ENCODE peak calls at places on chromosomes 16 and 17, in four cellular contexts. One of them, this sample, is unnamed.

GRCh38 chr17:57315061-57315851 is 58.9 kb downstream of the MSI2 start:
- DNase-seq in brain microvascular endothelial cell: no peak
- DNase-seq in mucosa of descending colon: no peak
- DNase-seq in psoas muscle: no peak
- DNase-seq in this sample: no peak

GRCh38 chr16:85422124-85422373 is 191.1 kb upstream of the GSE1 start:
- DNase-seq in brain microvascular endothelial cell: no peak
- DNase-seq in mucosa of descending colon: no peak
- DNase-seq in psoas muscle: no peak
- DNase-seq in this sample: no peak

GRCh38 chr16:2736476-2737237 is 15.8 kb upstream of the SRRM2 start:
- DNase-seq in brain microvascular endothelial cell: no peak
- DNase-seq in mucosa of descending colon: no peak
- DNase-seq in psoas muscle: no peak
- DNase-seq in this sample: no peak

GRCh38 chr16:360698-361336 is 8.3 kb upstream of the AXIN1 start:
- DNase-seq in brain microvascular endothelial cell: no peak
- DNase-seq in mucosa of descending colon: no peak
- DNase-seq in psoas muscle: peak; percentile 7
- DNase-seq in this sample: no peak

GRCh38 chr17:40485851-40486512 is 15.4 kb downstream of the TNS4 start:
- DNase-seq in brain microvascular endothelial cell: peak; percentile 99
- DNase-seq in mucosa of descending colon: no peak
- DNase-seq in psoas muscle: peak; percentile 42
- DNase-seq in this sample: peak; percentile 97

GRCh38 chr17:68054296-68054900 is 18.9 kb downstream of the KPNA2 start:
- DNase-seq in brain microvascular endothelial cell: peak; percentile 45
- DNase-seq in mucosa of descending colon: no peak
- DNase-seq in psoas muscle: no peak
- DNase-seq in this sample: peak; percentile 55

GRCh38 chr16:878071-878784 is 77.7 kb upstream of the GNG13 start:
- DNase-seq in brain microvascular endothelial cell: no peak
- DNase-seq in mucosa of descending colon: no peak
- DNase-seq in psoas muscle: peak; percentile 5
- DNase-seq in this sample: no peak

GRCh38 chr16:4944333-4945281 is 7.7 kb upstream of the PPL start:
- DNase-seq in brain microvascular endothelial cell: peak; percentile 81
- DNase-seq in mucosa of descending colon: peak; percentile 74
- DNase-seq in psoas muscle: peak; percentile 91
- DNase-seq in this sample: peak; percentile 94

GRCh38 chr17:76473541-76473985 is 6.2 kb downstream of the AANAT start:
- DNase-seq in brain microvascular endothelial cell: no peak
- DNase-seq in mucosa of descending colon: no peak
- DNase-seq in psoas muscle: no peak
- DNase-seq in this sample: no peak

GRCh38 chr16:11805556-11805955 is 8.5 kb upstream of the ZC3H7A start:
- DNase-seq in brain microvascular endothelial cell: no peak
- DNase-seq in mucosa of descending colon: no peak
- DNase-seq in psoas muscle: no peak
- DNase-seq in this sample: no peak

GRCh38 chr17:27247071-27247957 is 46.6 kb upstream of the WSB1 start:
- DNase-seq in brain microvascular endothelial cell: peak; percentile 80
- DNase-seq in mucosa of descending colon: peak; percentile 92
- DNase-seq in psoas muscle: peak; percentile 58
- DNase-seq in this sample: no peak

GRCh38 chr16:57859331-57859730 is 57.0 kb upstream of the KIFC3 start:
- DNase-seq in brain microvascular endothelial cell: peak; percentile 85
- DNase-seq in mucosa of descending colon: no peak
- DNase-seq in psoas muscle: no peak
- DNase-seq in this sample: no peak

GRCh38 chr16:20879175-20880053 is 20.7 kb downstream of the DCUN1D3 start:
- DNase-seq in brain microvascular endothelial cell: no peak
- DNase-seq in mucosa of descending colon: no peak
- DNase-seq in psoas muscle: no peak
- DNase-seq in this sample: no peak

GRCh38 chr16:56861092-56861610 is 3.9 kb upstream of the SLC12A3 start:
- DNase-seq in brain microvascular endothelial cell: no peak
- DNase-seq in mucosa of descending colon: no peak
- DNase-seq in psoas muscle: no peak
- DNase-seq in this sample: no peak

DNA sequence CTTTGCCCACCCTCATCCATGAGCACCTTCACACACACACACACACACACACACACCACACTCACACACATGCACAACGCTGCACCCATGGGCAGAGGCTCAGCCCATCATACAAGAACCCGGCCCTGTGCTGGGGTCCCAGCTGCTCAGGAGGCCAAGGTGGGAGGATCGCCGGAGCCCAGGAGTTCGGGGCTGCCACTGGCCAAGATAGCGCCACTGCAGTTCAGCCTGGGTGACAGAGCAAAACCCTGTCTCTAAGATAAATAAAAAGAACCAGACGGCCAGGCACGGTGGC is 3.4 kb upstream of the FSCN2 start:
- DNase-seq in brain microvascular endothelial cell: no peak
- DNase-seq in mucosa of descending colon: no peak
- DNase-seq in psoas muscle: no peak
- DNase-seq in this sample: no peak
- TF ChIP-seq CTCF in brain microvascular endothelial cell: no peak
- TF ChIP-seq CTCF in mucosa of descending colon: no peak
- TF ChIP-seq CTCF in psoas muscle: no peak
- TF ChIP-seq CTCF in this sample: no peak

DNA sequence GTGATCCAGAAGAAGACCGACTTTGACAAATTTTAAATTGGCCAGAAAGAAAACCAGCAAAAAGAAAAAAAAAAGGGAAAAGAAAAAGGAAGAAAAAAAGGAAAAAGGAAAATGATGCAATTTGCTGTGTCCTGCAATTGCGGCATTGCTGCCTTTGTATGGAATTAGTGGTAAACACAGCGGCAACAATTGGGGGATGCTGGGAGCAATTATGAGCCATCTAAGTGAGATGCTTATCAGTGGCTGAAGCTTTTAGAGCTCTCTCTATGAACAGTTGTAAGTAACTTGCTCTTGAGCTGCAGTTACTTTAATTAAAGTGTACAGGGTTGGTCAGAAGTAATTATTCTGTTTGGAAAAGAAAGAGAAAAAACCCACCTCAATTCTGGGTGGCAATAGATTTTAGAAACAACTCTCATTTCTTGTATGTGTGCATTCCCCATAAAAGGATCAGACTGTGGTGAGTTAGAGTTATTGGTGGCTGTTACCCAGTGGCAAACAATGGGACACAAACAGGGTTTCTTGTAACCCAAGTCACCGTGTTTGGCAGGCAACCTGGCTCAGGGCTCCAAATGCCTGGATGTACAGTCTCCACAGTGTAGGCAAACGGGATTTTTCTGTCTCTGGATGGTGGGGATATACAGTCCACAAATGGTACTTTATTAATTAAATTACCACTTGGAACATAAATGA is 161.4 kb downstream of the AATF start:
- DNase-seq in brain microvascular endothelial cell: no peak
- DNase-seq in mucosa of descending colon: no peak
- DNase-seq in psoas muscle: no peak
- DNase-seq in this sample: no peak
- H3K4me3 ChIP-seq in brain microvascular endothelial cell: no peak overlapping the region
- H3K4me3 ChIP-seq in mucosa of descending colon: no peak overlapping the region
- H3K4me3 ChIP-seq in psoas muscle: no peak overlapping the region
- H3K4me3 ChIP-seq in this sample: no peak overlapping the region

DNA sequence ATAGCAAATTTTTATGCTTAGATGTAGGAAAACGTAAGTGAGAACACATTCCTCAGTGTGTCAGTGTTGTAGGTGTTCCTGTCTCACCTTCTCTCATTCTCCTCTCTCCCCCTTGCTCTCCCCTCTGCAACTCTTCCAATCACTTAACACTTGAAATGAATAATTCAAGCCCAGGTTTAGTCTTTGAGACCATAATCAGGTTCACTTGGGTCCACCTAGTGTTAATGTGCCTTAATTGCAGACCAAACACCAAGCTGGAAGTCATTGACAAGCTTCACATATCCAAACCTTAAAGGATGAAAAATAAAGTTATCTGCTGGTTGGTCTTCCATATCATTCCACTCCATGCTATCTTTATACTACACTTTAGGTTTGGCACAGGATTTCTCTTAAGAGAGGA is 37.0 kb downstream of the STXBP4 start:
- DNase-seq in brain microvascular endothelial cell: peak; percentile 46
- DNase-seq in mucosa of descending colon: peak; percentile 18
- DNase-seq in psoas muscle: no peak
- DNase-seq in this sample: no peak
- TF ChIP-seq CTCF in brain microvascular endothelial cell: peak; percentile 63
- TF ChIP-seq CTCF in mucosa of descending colon: no peak
- TF ChIP-seq CTCF in psoas muscle: no peak
- TF ChIP-seq CTCF in this sample: peak; percentile 51

GRCh38 chr16:17468611-17469010 is 2.1 kb downstream of the XYLT1 start:
- DNase-seq in brain microvascular endothelial cell: no peak
- DNase-seq in mucosa of descending colon: no peak
- DNase-seq in psoas muscle: no peak
- DNase-seq in this sample: no peak
- H3K4me3 ChIP-seq in brain microvascular endothelial cell: peak overlapping the region; percentile 49
- H3K4me3 ChIP-seq in mucosa of descending colon: no peak overlapping the region
- H3K4me3 ChIP-seq in psoas muscle: peak overlapping the region; percentile 67
- H3K4me3 ChIP-seq in this sample: peak overlapping the region; percentile 65

DNA sequence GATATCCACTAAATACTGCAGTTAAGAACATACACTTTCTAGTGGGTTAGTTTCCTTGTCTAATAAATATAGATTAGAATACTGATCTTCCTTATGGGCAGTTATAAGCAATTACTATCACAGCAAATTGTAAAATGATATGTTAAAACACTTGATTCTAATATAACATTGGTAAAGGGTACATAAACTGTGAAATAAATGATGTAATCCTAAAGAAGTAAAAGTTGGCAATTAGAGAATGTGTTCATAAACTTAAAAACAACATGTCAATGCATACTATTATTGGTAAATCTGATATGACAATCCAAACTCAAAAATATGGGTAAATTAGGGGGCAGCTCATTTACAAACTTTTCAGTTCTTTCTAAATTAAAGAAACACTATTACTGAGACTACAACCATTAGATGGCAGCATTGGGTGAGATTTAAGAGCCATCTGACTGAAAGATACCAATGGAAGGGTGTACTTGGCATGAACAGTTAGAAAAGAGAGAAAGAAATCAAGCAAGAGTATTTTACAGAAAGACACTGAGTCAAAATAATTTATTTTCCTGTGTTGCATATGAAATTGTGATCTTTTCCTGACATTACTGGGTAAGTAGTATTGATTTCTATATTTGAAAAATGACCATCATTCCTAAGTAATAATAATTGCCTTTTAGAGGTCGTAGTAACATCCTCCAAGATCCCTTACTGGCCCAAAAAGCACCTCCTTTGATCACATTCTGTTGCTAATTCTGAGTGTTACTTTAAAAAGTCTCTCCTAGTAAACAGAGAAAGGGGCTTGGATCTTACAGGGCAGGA is 119.6 kb downstream of the SPAG9 start:
- DNase-seq in brain microvascular endothelial cell: peak; percentile 35
- DNase-seq in mucosa of descending colon: peak; percentile 63
- DNase-seq in psoas muscle: no peak
- DNase-seq in this sample: peak; percentile 74
- TF ChIP-seq CTCF in brain microvascular endothelial cell: peak; percentile 23
- TF ChIP-seq CTCF in mucosa of descending colon: no peak
- TF ChIP-seq CTCF in psoas muscle: peak; percentile 62
- TF ChIP-seq CTCF in this sample: peak; percentile 31

DNA sequence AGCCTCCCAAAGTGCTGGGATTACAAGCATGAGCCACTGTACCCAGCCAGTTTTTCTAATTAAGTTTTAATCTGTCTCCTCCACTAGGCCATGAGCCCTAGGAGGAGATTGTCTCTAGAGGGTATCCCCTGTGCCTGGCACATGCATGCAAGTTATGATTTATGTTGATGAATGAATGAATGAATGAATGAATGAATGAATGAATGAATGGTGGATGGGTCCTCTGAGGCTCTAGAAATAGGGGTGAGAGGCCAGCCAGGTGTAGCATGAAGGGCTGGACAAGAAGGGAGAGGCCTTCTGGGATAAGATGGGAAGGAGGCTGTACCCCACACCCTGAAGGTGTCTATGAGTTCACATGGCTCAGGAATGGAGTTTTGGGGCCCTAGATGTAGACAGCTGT is 48.8 kb downstream of the EMP2 start:
- DNase-seq in brain microvascular endothelial cell: no peak
- DNase-seq in mucosa of descending colon: no peak
- DNase-seq in psoas muscle: no peak
- DNase-seq in this sample: no peak
- H3K4me3 ChIP-seq in brain microvascular endothelial cell: no peak overlapping the region
- H3K4me3 ChIP-seq in mucosa of descending colon: no peak overlapping the region
- H3K4me3 ChIP-seq in psoas muscle: no peak overlapping the region
- H3K4me3 ChIP-seq in this sample: no peak overlapping the region

DNA sequence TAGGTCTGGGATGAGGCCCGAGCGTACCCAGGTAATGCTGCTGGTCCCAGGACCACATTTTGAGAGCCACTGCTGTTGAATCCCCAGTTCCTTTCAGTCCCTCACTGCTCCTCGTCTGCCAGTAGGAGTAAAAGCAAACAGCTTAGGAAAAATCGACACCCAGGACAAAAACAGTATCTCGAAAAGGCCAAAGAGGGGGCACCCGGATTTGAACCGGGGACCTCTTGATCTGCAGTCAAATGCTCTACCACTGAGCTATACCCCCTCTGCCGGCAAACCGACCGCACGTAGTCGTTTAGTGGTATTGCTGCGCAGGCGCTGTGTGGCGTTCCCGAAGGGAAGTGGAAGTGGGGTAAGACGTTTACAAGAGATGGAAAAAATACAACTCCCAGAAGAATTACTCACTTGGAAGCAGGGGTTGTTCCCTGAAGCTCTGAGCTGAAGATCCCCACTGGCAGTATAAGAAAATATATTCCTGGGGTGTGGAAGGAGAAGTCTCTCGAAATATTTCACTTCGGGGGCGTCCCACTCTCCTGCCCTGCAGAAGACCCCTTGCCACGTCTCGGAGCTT is 2.2 kb upstream of the PLXDC1 start:
- DNase-seq in brain microvascular endothelial cell: peak; percentile 86
- DNase-seq in mucosa of descending colon: peak; percentile 92
- DNase-seq in psoas muscle: peak; percentile 85
- DNase-seq in this sample: peak; percentile 75
- TF ChIP-seq CTCF in brain microvascular endothelial cell: peak; percentile 41
- TF ChIP-seq CTCF in mucosa of descending colon: no peak
- TF ChIP-seq CTCF in psoas muscle: peak; percentile 5
- TF ChIP-seq CTCF in this sample: peak; percentile 24

DNA sequence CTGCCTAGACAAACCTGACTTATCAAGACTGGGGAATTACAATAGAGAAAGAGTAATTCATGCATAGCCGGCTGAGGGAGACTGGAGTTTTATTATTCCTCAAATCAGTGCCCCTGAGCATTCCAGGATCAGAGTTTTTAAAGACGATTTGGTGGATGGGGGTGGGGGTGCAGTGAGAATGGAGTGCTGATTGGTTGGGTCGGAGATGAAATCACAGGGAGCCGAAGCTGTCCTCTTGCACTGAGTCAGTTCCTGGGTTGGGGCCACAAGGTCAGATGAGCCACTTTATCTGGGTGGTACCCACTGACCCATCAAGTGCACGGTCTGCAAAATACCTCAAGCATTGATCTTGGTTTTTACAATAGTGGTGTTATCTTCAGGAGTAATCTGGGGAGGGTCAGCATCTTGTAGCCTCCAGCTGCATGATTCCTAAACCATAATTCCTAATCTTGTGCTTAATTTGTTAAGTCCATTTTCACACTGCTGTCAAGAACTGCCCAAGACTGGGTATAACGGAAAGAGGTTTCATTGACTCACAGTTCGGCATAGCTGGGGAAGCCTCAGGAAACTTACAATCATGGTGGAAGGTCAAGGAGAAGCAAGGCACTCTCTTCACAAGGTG is 69.6 kb downstream of the MARF1 start:
- DNase-seq in brain microvascular endothelial cell: no peak
- DNase-seq in mucosa of descending colon: no peak
- DNase-seq in psoas muscle: no peak
- DNase-seq in this sample: no peak
- H3K4me3 ChIP-seq in brain microvascular endothelial cell: no peak overlapping the region
- H3K4me3 ChIP-seq in mucosa of descending colon: no peak overlapping the region
- H3K4me3 ChIP-seq in psoas muscle: no peak overlapping the region
- H3K4me3 ChIP-seq in this sample: no peak overlapping the region